ENCODE peak calls at places on chromosome 14, in four cellular contexts. M is GM06990, O is HuH-7, Z is MCF 10A. T is an unnamed sample.
A peak's percentile ranks its signal among the peaks of the same experiment; 100 is the strongest.

GRCh38 chr14:72634910-72635647 is 258.8 kb downstream of the DPF3 start:
- DNase-seq in M (peak; percentile 40), O (no peak), Z (no peak), T (peak; percentile 24)

GRCh38 chr14:49770212-49770817 is 2.4 kb downstream of the KLHDC2 start:
- DNase-seq in M (no peak), O (peak; percentile 40), Z (peak; percentile 18), T (peak; percentile 16)

GRCh38 chr14:54711812-54712211 is 144.9 kb downstream of the SAMD4A start:
- DNase-seq in M (peak; percentile 18), O (no peak), Z (no peak), T (no peak)

GRCh38 chr14:92625213-92625612 is 111.6 kb downstream of the RIN3 start:
- DNase-seq in M (no peak), O (no peak), Z (peak; percentile 82), T (no peak)

GRCh38 chr14:53391631-53392030 is 238.5 kb upstream of the DDHD1 start:
- DNase-seq in M (no peak), O (no peak), Z (peak; percentile 56), T (no peak)

GRCh38 chr14:55052259-55052930 is 948 bp downstream of the MAPK1IP1L start:
- DNase-seq in M (no peak), O (no peak), Z (no peak), T (no peak)

GRCh38 chr14:93331375-93332031 is 1.3 kb downstream of the BTBD7 start:
- DNase-seq in M (no peak), O (no peak), Z (no peak), T (no peak)

GRCh38 chr14:64915025-64915424 is 770 bp downstream of the CHURC1 start:
- DNase-seq in M (no peak), O (no peak), Z (no peak), T (no peak)

GRCh38 chr14:51335521-51335920 is 95.5 kb downstream of the TMX1 start:
- DNase-seq in M (no peak), O (no peak), Z (no peak), T (no peak)

GRCh38 chr14:100914597-100915021 is 11.1 kb upstream of the RTL1 start:
- DNase-seq in M (no peak), O (no peak), Z (no peak), T (no peak)

GRCh38 chr14:35470775-35471174 is 63.2 kb upstream of the INSM2 start:
- DNase-seq in M (no peak), O (peak; percentile 5), Z (peak; percentile 31), T (peak; percentile 26)

GRCh38 chr14:104586832-104587620 is 7.5 kb downstream of the C14orf180 start:
- DNase-seq in M (no peak), O (no peak), Z (no peak), T (no peak)

GRCh38 chr14:90658541-90658967 is 157.7 kb downstream of the TTC7B start:
- DNase-seq in M (no peak), O (no peak), Z (no peak), T (no peak)

GRCh38 chr14:104556256-104557021 is 23.1 kb upstream of the C14orf180 start:
- DNase-seq in M (no peak), O (no peak), Z (no peak), T (no peak)

GRCh38 chr14:68309631-68310030 is 483.2 kb downstream of the ZFP36L1 start:
- DNase-seq in M (no peak), O (no peak), Z (no peak), T (no peak)

GRCh38 chr14:64708148-64709004 is 4.2 kb downstream of the PLEKHG3 start:
- DNase-seq in M (no peak), O (no peak), Z (peak; percentile 77), T (no peak)

GRCh38 chr14:80772504-80772903 is 169.0 kb downstream of the CEP128 start:
- DNase-seq in M (no peak), O (no peak), Z (no peak), T (no peak)

GRCh38 chr14:92615451-92615850 is 101.9 kb downstream of the RIN3 start:
- DNase-seq in M (peak; percentile 52), O (no peak), Z (no peak), T (no peak)

GRCh38 chr14:94816113-94816512 is 46.2 kb upstream of the GSC start:
- DNase-seq in M (no peak), O (no peak), Z (no peak), T (no peak)

GRCh38 chr14:88749139-88749538 is 43.6 kb downstream of the EML5 start:
- DNase-seq in M (no peak), O (no peak), Z (no peak), T (no peak)

T was measured in HEK293T.